ENCODE peak calls at places on chromosomes 13 and 19, in four cellular contexts. J is A549, G is HepG2, K is SK-N-SH. N is an unnamed sample.

GRCh38 chr19:51644636-51645271 is 1.9 kb downstream of the SIGLEC14 start:
- DNase-seq in G (no peak), J (no peak), K (no peak), N (no peak)

GRCh38 chr19:34825212-34825611 is 52.2 kb upstream of the ZNF599 start:
- DNase-seq in K (no peak), G (no peak), J (no peak), N (no peak)

GRCh38 chr19:37977992-37978391 is 71.0 kb downstream of the SIPA1L3 start:
- DNase-seq in J (no peak), G (no peak), K (no peak), N (no peak)

GRCh38 chr19:41564515-41565383 is 11.2 kb upstream of the CEACAM21 start:
- DNase-seq in K (peak), J (no peak), G (no peak), N (no peak)

GRCh38 chr13:39037410-39037879 is 444 bp downstream of the PROSER1 start:
- DNase-seq in J (no peak), G (no peak), K (no peak), N (no peak)

GRCh38 chr19:8423821-8424223 is 10.7 kb downstream of the MARCHF2 start:
- DNase-seq in J (peak), K (peak), G (peak), N (no peak)

GRCh38 chr19:38736413-38737280 is 7.6 kb downstream of the CAPN12 start:
- DNase-seq in G (no peak), J (peak), K (peak), N (peak)

GRCh38 chr13:41562083-41562482 is 104.7 kb downstream of the RGCC start:
- DNase-seq in J (no peak), K (no peak), G (no peak), N (no peak)

GRCh38 chr13:85659493-85659892 is 139.7 kb downstream of the SLITRK6 start:
- DNase-seq in G (no peak), J (no peak), K (no peak), N (no peak)

GRCh38 chr13:44470623-44471562 is 97.3 kb downstream of the SERP2 start:
- DNase-seq in K (no peak), G (peak), J (peak), N (no peak)

GRCh38 chr19:17688853-17689595 is 870 bp upstream of the UNC13A start:
- DNase-seq in K (no peak), J (no peak), G (no peak), N (no peak)

GRCh38 chr19:11138659-11139526 is 16.7 kb downstream of the SPC24 start:
- DNase-seq in K (peak), G (peak), J (peak), N (no peak)

GRCh38 chr19:11979527-11979926 is 14.7 kb downstream of the ZNF763 start:
- DNase-seq in G (no peak), J (no peak), K (no peak), N (no peak)

GRCh38 chr19:35508129-35508528 is 5.3 kb downstream of the DMKN start:
- DNase-seq in G (no peak), J (no peak), K (no peak), N (no peak)

GRCh38 chr13:102983496-102983895 is 82.7 kb downstream of the SLC10A2 start:
- DNase-seq in J (no peak), K (no peak), G (no peak), N (no peak)

GRCh38 chr19:36987091-36987490 is 71.0 kb downstream of the ZNF568 start:
- DNase-seq in J (no peak), G (no peak), K (no peak), N (no peak)

GRCh38 chr19:3970313-3970807 is 539 bp downstream of the DAPK3 start:
- DNase-seq in J (no peak), G (no peak), K (no peak), N (no peak)

GRCh38 chr19:55340144-55340783 is 588 bp downstream of the KMT5C start:
- DNase-seq in K (peak), G (no peak), J (peak), N (no peak)

GRCh38 chr19:4052114-4052992 is 14.3 kb downstream of the ZBTB7A start:
- DNase-seq in K (no peak), J (peak), G (peak), N (no peak)

GRCh38 chr19:55877211-55877610 is 40.9 kb downstream of the NLRP4 start:
- DNase-seq in K (no peak), J (no peak), G (no peak), N (no peak)

GRCh38 chr13:77740931-77741586 is 43.6 kb downstream of the SLAIN1 start:
- DNase-seq in J (no peak), G (no peak), K (no peak), N (no peak)

GRCh38 chr13:29961036-29961685 is 110.7 kb upstream of the UBL3 start:
- DNase-seq in G (no peak), J (no peak), K (no peak), N (no peak)

GRCh38 chr19:19137556-19138109 is 645 bp downstream of the TMEM161A start:
- DNase-seq in J (no peak), G (no peak), K (peak), N (no peak)

GRCh38 chr13:61339054-61339621 is 76.5 kb downstream of the PCDH20 start:
- DNase-seq in K (no peak), G (no peak), J (no peak), N (no peak)

GRCh38 chr13:81795710-81796109 is 1454.8 kb upstream of the SPRY2 start:
- DNase-seq in K (no peak), G (no peak), J (no peak), N (no peak)

GRCh38 chr19:35122687-35123551 is 7.3 kb downstream of the FXYD3 start:
- DNase-seq in G (no peak), K (no peak), J (no peak), N (no peak)

GRCh38 chr13:40801255-40802217 is 12.1 kb downstream of the SLC25A15 start:
- DNase-seq in J (no peak), G (peak), K (no peak), N (no peak)

GRCh38 chr13:98384739-98385138 is 192.2 kb downstream of the STK24 start:
- DNase-seq in K (no peak), G (no peak), J (no peak), N (no peak)

GRCh38 chr19:44002212-44002565 is 568 bp upstream of the ZNF230 start:
- DNase-seq in J (no peak), K (no peak), G (no peak), N (no peak)

GRCh38 chr13:73741111-73741510 is 393.1 kb downstream of the KLF12 start:
- DNase-seq in K (no peak), J (no peak), G (no peak), N (no peak)

GRCh38 chr19:48023518-48023917 is 20.4 kb downstream of the CABP5 start:
- DNase-seq in G (no peak), K (no peak), J (no peak), N (no peak)

GRCh38 chr19:51490676-51491075 is 10.9 kb downstream of the SIGLEC12 start:
- DNase-seq in G (no peak), J (no peak), K (no peak), N (no peak)

GRCh38 chr19:28424662-28425430 is 788.1 kb downstream of the UQCRFS1 start:
- DNase-seq in J (no peak), G (no peak), K (no peak), N (no peak)

GRCh38 chr13:29481603-29482002 is 113.9 kb downstream of the SLC7A1 start:
- DNase-seq in K (no peak), G (no peak), J (no peak), N (no peak)

GRCh38 chr19:49017666-49018351 is 918 bp upstream of the LHB start:
- DNase-seq in K (peak), J (no peak), G (peak), N (no peak)

GRCh38 chr19:55541091-55541490 is 4.2 kb upstream of the SBK2 start:
- DNase-seq in K (no peak), J (no peak), G (no peak), N (no peak)

GRCh38 chr19:13029893-13030292 is 34.6 kb downstream of the NFIX start:
- DNase-seq in K (no peak), G (no peak), J (no peak), N (no peak)
- TF ChIP-seq PBX3 in K (no peak), G (no peak), J (no peak), N (no peak)

GRCh38 chr13:87877477-87877876 is 206.3 kb downstream of the SLITRK5 start:
- DNase-seq in G (no peak), K (no peak), J (no peak), N (no peak)
- TF ChIP-seq PBX3 in G (no peak), K (no peak), J (no peak), N (no peak)

GRCh38 chr13:96090240-96091101 is 564 bp downstream of the HS6ST3 start:
- DNase-seq in G (no peak), J (no peak), K (peak), N (no peak)
- TF ChIP-seq PBX3 in G (no peak), J (no peak), K (no peak), N (no peak)

GRCh38 chr19:1168877-1169791 is 4.9 kb downstream of the SBNO2 start:
- DNase-seq in J (peak), K (no peak), G (peak), N (no peak)

GRCh38 chr19:1171755-1172352 is 2.2 kb downstream of the SBNO2 start:
- DNase-seq in J (no peak), K (no peak), G (no peak), N (no peak)

GRCh38 chr19:1172353-1173159 is 1.5 kb downstream of the SBNO2 start:
- DNase-seq in K (peak), G (no peak), J (peak), N (no peak)

GRCh38 chr19:1169921-1170885 is 3.9 kb downstream of the SBNO2 start:
- DNase-seq in J (no peak), K (peak), G (no peak), N (no peak)

DNA sequence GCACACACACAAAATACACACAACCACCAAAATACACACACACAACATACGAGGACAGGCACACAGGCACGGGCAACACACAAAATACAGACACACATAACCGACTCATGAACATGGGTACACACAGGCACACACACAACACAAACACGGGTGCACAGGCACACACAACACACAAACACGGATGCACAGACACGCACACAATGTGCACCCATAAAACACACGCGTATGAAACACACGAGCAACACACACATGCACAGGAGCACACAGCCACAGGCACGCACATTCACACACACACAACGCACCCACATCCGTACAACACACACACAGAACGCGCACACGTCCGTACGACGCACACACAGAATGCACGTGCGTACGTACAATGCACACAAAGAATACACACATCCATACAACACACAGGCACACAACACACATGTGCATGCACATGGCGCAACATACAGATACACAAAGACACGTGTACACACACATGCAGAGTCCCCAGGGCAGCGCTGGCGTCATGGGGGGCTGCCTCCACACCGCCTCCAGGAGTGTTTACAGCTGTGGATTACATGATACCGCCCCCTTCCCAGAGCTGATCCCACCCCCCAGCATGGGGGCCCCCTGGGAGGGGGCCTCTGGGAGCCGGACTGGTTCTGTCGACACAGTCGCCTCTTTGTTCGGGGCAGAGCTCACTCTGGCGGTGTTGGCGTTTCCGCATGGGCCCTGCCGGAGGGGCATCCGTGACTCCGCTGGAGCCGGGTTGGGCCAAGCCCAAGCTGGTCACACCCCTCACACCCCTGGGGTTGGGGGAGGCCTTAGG is 2.9 kb downstream of the SBNO2 start:
- DNase-seq in K (no peak), J (no peak), G (peak), N (no peak)
- TF ChIP-seq PBX3 in K (no peak), J (no peak), G (no peak), N (peak)

N was measured in GM12878.